ENCODE peak calls at places on chromosomes 12 and 14, in nine cellular contexts. One of them, this sample, is unnamed.

GRCh38 chr12:54139030-54139429 is 49.8 kb downstream of the SMUG1 start:
- DNase-seq in AG04450: no peak
- DNase-seq in DND-41: no peak
- DNase-seq in neural crest cell: no peak
- DNase-seq in pancreas: no peak
- DNase-seq in GM12865: no peak
- DNase-seq in left ventricle myocardium inferior: no peak
- DNase-seq in omental fat pad: no peak
- DNase-seq in AG10803: no peak
- DNase-seq in this sample: no peak

GRCh38 chr12:8077207-8077606 is 4.9 kb upstream of the NECAP1 start:
- DNase-seq in AG04450: no peak
- DNase-seq in DND-41: no peak
- DNase-seq in neural crest cell: no peak
- DNase-seq in pancreas: no peak
- DNase-seq in GM12865: no peak
- DNase-seq in left ventricle myocardium inferior: no peak
- DNase-seq in omental fat pad: no peak
- DNase-seq in AG10803: peak
- DNase-seq in this sample: peak

GRCh38 chr12:118357327-118358007 is 15.2 kb downstream of the TAOK3 start:
- DNase-seq in AG04450: no peak
- DNase-seq in DND-41: peak
- DNase-seq in neural crest cell: no peak
- DNase-seq in pancreas: no peak
- DNase-seq in GM12865: peak
- DNase-seq in left ventricle myocardium inferior: no peak
- DNase-seq in omental fat pad: no peak
- DNase-seq in AG10803: peak
- DNase-seq in this sample: no peak

GRCh38 chr12:65891987-65892481 is 67.8 kb downstream of the HMGA2 start:
- DNase-seq in AG04450: peak
- DNase-seq in DND-41: no peak
- DNase-seq in neural crest cell: no peak
- DNase-seq in pancreas: no peak
- DNase-seq in GM12865: peak
- DNase-seq in left ventricle myocardium inferior: peak
- DNase-seq in omental fat pad: peak
- DNase-seq in AG10803: peak
- DNase-seq in this sample: peak

GRCh38 chr12:26195641-26196423 is 459 bp downstream of the SSPN start:
- DNase-seq in AG04450: no peak
- DNase-seq in DND-41: no peak
- DNase-seq in neural crest cell: peak
- DNase-seq in pancreas: peak
- DNase-seq in GM12865: peak
- DNase-seq in left ventricle myocardium inferior: peak
- DNase-seq in omental fat pad: no peak
- DNase-seq in AG10803: peak
- DNase-seq in this sample: no peak

GRCh38 chr12:99352269-99352668 is 295.3 kb upstream of the GARIN6 start:
- DNase-seq in AG04450: no peak
- DNase-seq in DND-41: no peak
- DNase-seq in neural crest cell: no peak
- DNase-seq in pancreas: no peak
- DNase-seq in GM12865: peak
- DNase-seq in left ventricle myocardium inferior: no peak
- DNase-seq in omental fat pad: no peak
- DNase-seq in AG10803: no peak
- DNase-seq in this sample: no peak

GRCh38 chr12:112179341-112179740 is 54.0 kb downstream of the TRAFD1 start:
- DNase-seq in AG04450: no peak
- DNase-seq in DND-41: no peak
- DNase-seq in neural crest cell: no peak
- DNase-seq in pancreas: no peak
- DNase-seq in GM12865: no peak
- DNase-seq in left ventricle myocardium inferior: no peak
- DNase-seq in omental fat pad: no peak
- DNase-seq in AG10803: no peak
- DNase-seq in this sample: no peak

GRCh38 chr14:52873096-52873495 is 77.8 kb downstream of the FERMT2 start:
- DNase-seq in AG04450: no peak
- DNase-seq in DND-41: no peak
- DNase-seq in neural crest cell: no peak
- DNase-seq in pancreas: no peak
- DNase-seq in GM12865: no peak
- DNase-seq in left ventricle myocardium inferior: no peak
- DNase-seq in omental fat pad: no peak
- DNase-seq in AG10803: no peak
- DNase-seq in this sample: no peak

GRCh38 chr12:75177997-75178396 is 31.6 kb downstream of the KCNC2 start:
- DNase-seq in AG04450: peak
- DNase-seq in DND-41: no peak
- DNase-seq in neural crest cell: no peak
- DNase-seq in pancreas: no peak
- DNase-seq in GM12865: peak
- DNase-seq in left ventricle myocardium inferior: no peak
- DNase-seq in omental fat pad: no peak
- DNase-seq in AG10803: peak
- DNase-seq in this sample: peak

GRCh38 chr14:103097994-103098957 is 3.8 kb downstream of the EXOC3L4 start:
- DNase-seq in AG04450: no peak
- DNase-seq in DND-41: no peak
- DNase-seq in neural crest cell: no peak
- DNase-seq in pancreas: peak
- DNase-seq in GM12865: no peak
- DNase-seq in left ventricle myocardium inferior: no peak
- DNase-seq in omental fat pad: no peak
- DNase-seq in AG10803: no peak
- DNase-seq in this sample: no peak

GRCh38 chr12:43332977-43333649 is 218.9 kb downstream of the ADAMTS20 start:
- DNase-seq in AG04450: no peak
- DNase-seq in DND-41: no peak
- DNase-seq in neural crest cell: no peak
- DNase-seq in pancreas: no peak
- DNase-seq in GM12865: no peak
- DNase-seq in left ventricle myocardium inferior: no peak
- DNase-seq in omental fat pad: no peak
- DNase-seq in AG10803: no peak
- DNase-seq in this sample: no peak

DNA sequence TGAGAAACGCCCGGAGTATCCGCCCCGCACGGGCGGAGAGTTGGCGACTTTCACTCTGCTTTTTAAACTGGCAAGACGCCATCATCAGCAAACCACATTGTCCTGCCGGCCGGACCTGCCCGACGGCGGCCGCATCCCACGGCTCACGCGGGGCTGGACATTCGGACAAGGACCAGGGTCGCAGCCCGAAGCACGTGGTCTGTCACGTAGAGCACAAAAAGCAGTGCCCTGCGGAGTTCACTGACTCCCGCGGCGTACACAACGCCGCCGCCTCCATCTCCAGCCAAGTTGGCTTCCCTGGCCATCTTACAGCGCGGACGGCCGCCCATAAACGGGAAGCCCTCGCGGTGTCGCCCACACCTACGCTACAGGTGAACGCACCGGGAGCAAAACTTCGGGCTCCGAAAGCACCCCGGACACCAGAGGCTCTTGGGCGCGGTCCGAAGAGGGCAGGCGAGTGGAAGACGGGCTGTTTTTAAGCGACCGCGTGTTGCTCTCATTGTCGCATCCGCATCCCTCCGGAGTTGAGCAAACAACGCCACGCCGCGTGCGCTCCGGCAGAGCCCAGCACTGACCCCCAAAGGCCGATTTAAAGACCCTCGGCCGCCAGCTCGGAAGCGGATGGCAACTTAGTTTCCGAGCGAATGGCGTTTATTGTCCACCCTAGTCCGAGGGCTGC is 966 bp downstream of the SINHCAF start:
- DNase-seq in AG04450: no peak
- DNase-seq in DND-41: peak
- DNase-seq in neural crest cell: peak
- DNase-seq in pancreas: peak
- DNase-seq in GM12865: peak
- DNase-seq in left ventricle myocardium inferior: peak
- DNase-seq in omental fat pad: peak
- DNase-seq in AG10803: peak
- DNase-seq in this sample: no peak
- TF ChIP-seq CTCF in AG04450: no peak
- TF ChIP-seq CTCF in DND-41: no peak
- TF ChIP-seq CTCF in neural crest cell: no peak
- TF ChIP-seq CTCF in pancreas: no peak
- TF ChIP-seq CTCF in GM12865: no peak
- TF ChIP-seq CTCF in left ventricle myocardium inferior: no peak
- TF ChIP-seq CTCF in omental fat pad: no peak
- TF ChIP-seq CTCF in AG10803: no peak
- TF ChIP-seq CTCF in this sample: no peak

GRCh38 chr12:34107016-34107415 is 84.7 kb downstream of the ALG10 start:
- DNase-seq in AG04450: no peak
- DNase-seq in DND-41: no peak
- DNase-seq in neural crest cell: no peak
- DNase-seq in pancreas: peak
- DNase-seq in GM12865: no peak
- DNase-seq in left ventricle myocardium inferior: no peak
- DNase-seq in omental fat pad: no peak
- DNase-seq in AG10803: no peak
- DNase-seq in this sample: no peak
- TF ChIP-seq CTCF in AG04450: no peak
- TF ChIP-seq CTCF in DND-41: no peak
- TF ChIP-seq CTCF in neural crest cell: no peak
- TF ChIP-seq CTCF in pancreas: no peak
- TF ChIP-seq CTCF in GM12865: no peak
- TF ChIP-seq CTCF in left ventricle myocardium inferior: no peak
- TF ChIP-seq CTCF in omental fat pad: no peak
- TF ChIP-seq CTCF in AG10803: no peak
- TF ChIP-seq CTCF in this sample: no peak

GRCh38 chr12:116695464-116695725 is 42.5 kb downstream of the SPRING1 start:
- DNase-seq in AG04450: no peak
- DNase-seq in DND-41: no peak
- DNase-seq in neural crest cell: no peak
- DNase-seq in pancreas: no peak
- DNase-seq in GM12865: no peak
- DNase-seq in left ventricle myocardium inferior: no peak
- DNase-seq in omental fat pad: no peak
- DNase-seq in AG10803: no peak
- DNase-seq in this sample: no peak

GRCh38 chr12:116692605-116693004 is 45.3 kb downstream of the SPRING1 start:
- DNase-seq in AG04450: no peak
- DNase-seq in DND-41: no peak
- DNase-seq in neural crest cell: no peak
- DNase-seq in pancreas: no peak
- DNase-seq in GM12865: no peak
- DNase-seq in left ventricle myocardium inferior: no peak
- DNase-seq in omental fat pad: no peak
- DNase-seq in AG10803: no peak
- DNase-seq in this sample: no peak

GRCh38 chr12:116694653-116695463 is 43.0 kb downstream of the SPRING1 start:
- DNase-seq in AG04450: no peak
- DNase-seq in DND-41: no peak
- DNase-seq in neural crest cell: no peak
- DNase-seq in pancreas: no peak
- DNase-seq in GM12865: no peak
- DNase-seq in left ventricle myocardium inferior: peak
- DNase-seq in omental fat pad: no peak
- DNase-seq in AG10803: no peak
- DNase-seq in this sample: no peak

GRCh38 chr12:116691636-116692035 is 46.2 kb downstream of the SPRING1 start:
- DNase-seq in AG04450: no peak
- DNase-seq in DND-41: no peak
- DNase-seq in neural crest cell: no peak
- DNase-seq in pancreas: no peak
- DNase-seq in GM12865: no peak
- DNase-seq in left ventricle myocardium inferior: no peak
- DNase-seq in omental fat pad: no peak
- DNase-seq in AG10803: no peak
- DNase-seq in this sample: no peak

DNA sequence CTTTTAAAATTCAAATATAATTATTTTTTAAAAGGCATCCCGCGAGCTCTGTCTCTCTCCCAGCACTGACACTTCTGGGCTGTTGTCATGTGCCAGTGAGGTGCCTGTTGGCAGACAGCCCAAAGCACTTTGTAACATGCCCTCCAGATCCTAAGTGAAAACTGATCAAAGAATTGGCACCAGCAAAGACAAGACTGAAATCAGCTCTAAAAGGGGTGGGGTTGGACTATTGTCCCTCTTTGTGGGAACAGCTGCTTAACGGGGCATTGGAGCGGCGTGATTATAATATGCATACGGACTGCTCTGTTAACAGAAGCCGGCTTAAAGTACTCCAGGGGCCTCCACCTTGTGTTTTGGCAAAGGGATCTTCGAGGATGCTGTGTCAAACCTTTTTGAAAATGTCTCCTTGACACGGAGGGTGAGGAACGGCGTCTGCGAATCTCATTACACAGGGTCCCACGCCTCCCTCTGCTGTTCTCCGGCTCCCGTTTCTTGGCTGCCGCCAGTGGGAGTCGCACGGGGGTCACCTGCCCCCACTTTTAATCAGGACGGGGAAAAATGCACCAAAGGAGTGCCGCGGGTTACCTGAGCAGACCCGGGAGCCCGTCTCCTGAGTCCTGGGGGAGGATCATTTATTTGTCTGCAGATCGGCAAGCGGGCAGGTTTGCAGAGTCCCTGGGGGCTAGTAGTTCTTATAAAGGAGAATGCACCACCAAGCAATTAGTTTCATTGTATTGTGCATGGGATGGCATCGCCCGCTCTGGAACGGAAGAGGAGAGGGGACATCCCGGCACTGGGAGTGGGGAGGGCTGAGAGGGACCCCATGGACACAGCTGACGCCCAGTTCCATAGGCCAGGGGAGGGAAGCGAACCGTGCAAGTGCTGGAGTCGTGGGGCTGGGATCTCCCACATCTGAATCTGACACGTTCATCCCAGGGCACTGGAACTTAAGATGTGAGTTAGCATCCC is 44.3 kb downstream of the SPRING1 start:
- DNase-seq in AG04450: no peak
- DNase-seq in DND-41: no peak
- DNase-seq in neural crest cell: no peak
- DNase-seq in pancreas: no peak
- DNase-seq in GM12865: no peak
- DNase-seq in left ventricle myocardium inferior: no peak
- DNase-seq in omental fat pad: no peak
- DNase-seq in AG10803: no peak
- DNase-seq in this sample: no peak
- TF ChIP-seq CTCF in AG04450: no peak
- TF ChIP-seq CTCF in DND-41: no peak
- TF ChIP-seq CTCF in neural crest cell: no peak
- TF ChIP-seq CTCF in pancreas: no peak
- TF ChIP-seq CTCF in GM12865: no peak
- TF ChIP-seq CTCF in left ventricle myocardium inferior: no peak
- TF ChIP-seq CTCF in omental fat pad: no peak
- TF ChIP-seq CTCF in AG10803: no peak
- TF ChIP-seq CTCF in this sample: peak

DNA sequence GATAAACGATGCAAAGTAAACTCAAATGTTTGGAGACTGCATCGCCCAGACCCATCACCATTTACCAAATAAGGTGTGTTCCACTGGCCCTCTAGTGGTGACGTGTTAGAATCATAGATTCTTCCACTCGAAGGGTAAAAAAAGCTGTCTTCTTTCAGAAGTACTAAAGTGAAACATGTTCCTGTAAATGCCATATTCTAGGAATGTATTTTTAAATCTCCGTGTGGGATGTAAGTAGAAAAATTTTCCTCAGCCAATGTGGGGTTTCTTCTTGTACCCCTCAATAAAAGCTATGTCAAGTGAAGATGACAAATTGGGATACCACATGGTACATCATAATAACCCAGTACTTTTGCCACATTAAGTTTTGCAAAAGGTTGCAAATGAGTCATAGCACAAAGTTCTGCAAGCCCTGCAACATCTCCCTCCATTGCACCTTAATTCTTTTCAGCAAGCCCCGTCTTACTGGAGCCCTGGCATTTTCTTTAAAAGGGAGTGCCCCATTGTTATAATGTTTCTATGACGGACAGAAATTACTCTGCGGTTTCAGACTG is 100.8 kb downstream of the CCER1 start:
- DNase-seq in AG04450: peak
- DNase-seq in DND-41: peak
- DNase-seq in neural crest cell: no peak
- DNase-seq in pancreas: no peak
- DNase-seq in GM12865: peak
- DNase-seq in left ventricle myocardium inferior: no peak
- DNase-seq in omental fat pad: no peak
- DNase-seq in AG10803: peak
- DNase-seq in this sample: peak
- TF ChIP-seq CTCF in AG04450: peak
- TF ChIP-seq CTCF in DND-41: peak
- TF ChIP-seq CTCF in neural crest cell: peak
- TF ChIP-seq CTCF in pancreas: peak
- TF ChIP-seq CTCF in GM12865: peak
- TF ChIP-seq CTCF in left ventricle myocardium inferior: peak
- TF ChIP-seq CTCF in omental fat pad: no peak
- TF ChIP-seq CTCF in AG10803: peak
- TF ChIP-seq CTCF in this sample: peak

This sample was measured in astrocyte of the cerebellum.